ENCODE peak calls at places on chromosomes 7 and 10, in nine cellular contexts. E, I, Y, M, B, P, H, A and G are unnamed samples.

GRCh38 chr7:47792521-47793121 is 155.6 kb downstream of the PKD1L1 start:
- DNase-seq in E (no peak), I (peak; percentile 16), Y (no peak), M (no peak), B (no peak), P (peak; percentile 38), H (no peak), A (no peak), G (no peak)

GRCh38 chr7:127177156-127177555 is 75.6 kb downstream of the GRM8 start:
- DNase-seq in E (no peak), I (no peak), Y (no peak), M (no peak), B (no peak), P (no peak), H (no peak), A (no peak), G (no peak)

GRCh38 chr7:99177165-99177564 is 30.8 kb downstream of the KPNA7 start:
- DNase-seq in E (no peak), I (no peak), Y (no peak), M (no peak), B (no peak), P (no peak), H (no peak), A (no peak), G (no peak)

GRCh38 chr7:15929406-15929805 is 242.9 kb upstream of the MEOX2 start:
- DNase-seq in E (no peak), I (no peak), Y (no peak), M (no peak), B (no peak), P (no peak), H (no peak), A (no peak), G (no peak)

GRCh38 chr10:133186416-133187090 is 26.5 kb downstream of the KNDC1 start:
- DNase-seq in E (peak; percentile 66), I (no peak), Y (no peak), M (no peak), B (no peak), P (no peak), H (no peak), A (no peak), G (no peak)

GRCh38 chr10:121804460-121804859 is 123.4 kb downstream of the ATE1 start:
- DNase-seq in E (no peak), I (peak; percentile 84), Y (no peak), M (no peak), B (no peak), P (peak; percentile 65), H (no peak), A (no peak), G (no peak)

GRCh38 chr10:49152037-49152436 is 18.2 kb upstream of the FAM170B start:
- DNase-seq in E (no peak), I (no peak), Y (no peak), M (no peak), B (no peak), P (no peak), H (no peak), A (no peak), G (no peak)

GRCh38 chr10:122128357-122128756 is 139.4 kb downstream of the TACC2 start:
- DNase-seq in E (no peak), I (no peak), Y (peak; percentile 94), M (peak; percentile 79), B (no peak), P (no peak), H (no peak), A (no peak), G (no peak)

GRCh38 chr7:51123322-51124021 is 193.1 kb downstream of the COBL start:
- DNase-seq in E (no peak), I (peak; percentile 97), Y (no peak), M (no peak), B (no peak), P (peak; percentile 97), H (no peak), A (no peak), G (peak; percentile 59)

GRCh38 chr10:74983383-74983782 is 128.1 kb upstream of the SAMD8 start:
- DNase-seq in E (no peak), I (peak; percentile 27), Y (no peak), M (no peak), B (no peak), P (no peak), H (no peak), A (no peak), G (no peak)

GRCh38 chr10:3803884-3804741 is 19.1 kb upstream of the KLF6 start:
- DNase-seq in E (no peak), I (peak; percentile 34), Y (no peak), M (no peak), B (no peak), P (no peak), H (no peak), A (no peak), G (peak; percentile 53)

GRCh38 chr7:1977876-1978441 is 254.8 kb downstream of the MAD1L1 start:
- DNase-seq in E (no peak), I (no peak), Y (no peak), M (no peak), B (no peak), P (no peak), H (no peak), A (no peak), G (no peak)

GRCh38 chr10:18157909-18158308 is 17.7 kb downstream of the CACNB2 start:
- DNase-seq in E (no peak), I (peak; percentile 94), Y (no peak), M (no peak), B (no peak), P (peak; percentile 62), H (no peak), A (no peak), G (no peak)

GRCh38 chr7:50960621-50961310 is 178.1 kb upstream of the GRB10 start:
- DNase-seq in E (no peak), I (no peak), Y (no peak), M (no peak), B (no peak), P (no peak), H (no peak), A (no peak), G (no peak)

GRCh38 chr7:39353615-39354376 is 212.4 kb upstream of the YAE1 start:
- DNase-seq in E (peak; percentile 56), I (peak; percentile 16), Y (peak; percentile 76), M (peak; percentile 62), B (no peak), P (peak; percentile 34), H (no peak), A (no peak), G (no peak)

GRCh38 chr10:133275683-133276092 is 980 bp downstream of the ADAM8 start:
- DNase-seq in E (no peak), I (no peak), Y (no peak), M (no peak), B (no peak), P (no peak), H (no peak), A (peak; percentile 68), G (no peak)

GRCh38 chr7:106104861-106105260 is 7.3 kb downstream of the SYPL1 start:
- DNase-seq in E (no peak), I (no peak), Y (no peak), M (no peak), B (no peak), P (no peak), H (no peak), A (no peak), G (no peak)

GRCh38 chr10:13351340-13351915 is 3.3 kb upstream of the SEPHS1 start:
- DNase-seq in E (no peak), I (no peak), Y (no peak), M (no peak), B (no peak), P (no peak), H (no peak), A (peak; percentile 53), G (no peak)

GRCh38 chr7:82141427-82141826 is 302.1 kb downstream of the CACNA2D1 start:
- DNase-seq in E (no peak), I (peak; percentile 58), Y (no peak), M (no peak), B (no peak), P (no peak), H (no peak), A (no peak), G (no peak)

GRCh38 chr7:29500719-29501118 is 62.9 kb upstream of the PRR15 start:
- DNase-seq in E (no peak), I (peak; percentile 31), Y (no peak), M (no peak), B (no peak), P (no peak), H (no peak), A (no peak), G (no peak)

GRCh38 chr10:74255800-74256422 is 104.9 kb downstream of the ADK start:
- DNase-seq in E (no peak), I (no peak), Y (no peak), M (no peak), B (no peak), P (no peak), H (no peak), A (no peak), G (no peak)

GRCh38 chr7:116524609-116525297 is at the start of gene CAV1:
- DNase-seq in E (peak; percentile 44), I (peak; percentile 96), Y (peak; percentile 96), M (peak; percentile 84), B (no peak), P (peak; percentile 96), H (peak; percentile 56), A (peak; percentile 92), G (no peak)
- TF ChIP-seq CTCF in E (no peak), I (peak; percentile 34), Y (peak; percentile 9), M (peak; percentile 27), B (no peak), P (peak; percentile 10), H (peak; percentile 27), A (peak; percentile 28), G (no peak)

GRCh38 chr7:49327155-49327554 is 402.8 kb downstream of the CDC14C start:
- DNase-seq in E (no peak), I (no peak), Y (no peak), M (no peak), B (no peak), P (no peak), H (no peak), A (no peak), G (no peak)
- TF ChIP-seq CTCF in E (no peak), I (no peak), Y (no peak), M (no peak), B (no peak), P (no peak), H (no peak), A (no peak), G (no peak)

GRCh38 chr7:134845461-134845860 is 66.0 kb downstream of the CALD1 start:
- DNase-seq in E (no peak), I (no peak), Y (no peak), M (no peak), B (peak; percentile 7), P (peak; percentile 34), H (no peak), A (peak; percentile 61), G (no peak)
- TF ChIP-seq CTCF in E (no peak), I (peak; percentile 32), Y (no peak), M (no peak), B (peak; percentile 46), P (peak; percentile 30), H (peak; percentile 9), A (peak; percentile 70), G (no peak)

DNA sequence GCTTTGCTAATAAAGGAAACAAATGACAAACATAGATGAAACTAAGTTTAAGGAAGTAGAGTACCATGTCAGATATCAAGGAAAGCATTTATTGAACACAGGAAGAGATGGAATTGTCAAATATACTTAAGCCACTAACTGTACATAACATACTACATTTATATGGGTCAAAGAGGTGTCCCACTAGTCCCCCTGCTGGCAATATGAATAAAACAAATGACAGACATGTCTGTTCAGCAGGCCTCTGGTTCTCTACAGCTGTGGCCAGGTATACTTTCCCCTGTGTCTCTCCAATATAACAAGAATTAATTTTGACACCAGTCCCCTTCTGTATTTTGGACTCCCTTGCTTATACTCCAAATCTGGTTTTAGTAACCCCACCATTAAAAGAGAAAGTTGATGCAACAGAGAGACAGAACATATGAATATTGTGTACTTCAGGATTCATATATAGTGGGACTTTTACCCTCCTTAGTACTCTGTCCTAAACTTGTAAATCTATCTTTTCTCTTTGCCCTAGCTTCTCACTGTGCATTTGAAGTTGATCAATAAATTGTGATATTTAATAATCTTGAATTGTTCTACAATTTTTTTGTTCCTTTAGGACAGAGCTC is 42.9 kb downstream of the CD36 start:
- DNase-seq in E (no peak), I (peak; percentile 45), Y (no peak), M (no peak), B (no peak), P (peak; percentile 36), H (no peak), A (peak; percentile 32), G (no peak)
- TF ChIP-seq CTCF in E (peak; percentile 42), I (peak; percentile 56), Y (no peak), M (no peak), B (peak; percentile 35), P (peak; percentile 65), H (no peak), A (peak; percentile 46), G (peak; percentile 60)